ENCODE peak calls at places on chromosomes 11 and 22, in four cellular contexts. C, H, F and A are unnamed samples.

GRCh38 chr11:70669281-70669680 is 271.0 kb downstream of the CTTN start:
- DNase-seq in C (no peak), H (no peak), F (no peak), A (no peak)

GRCh38 chr11:65646288-65646734 is 8.4 kb downstream of the SIPA1 start:
- DNase-seq in F (no peak), H (no peak), C (no peak), A (no peak)

GRCh38 chr11:6315811-6316425 is 4.4 kb downstream of the CAVIN3 start:
- DNase-seq in F (peak; percentile 79), C (peak; percentile 69), H (no peak), A (peak; percentile 68)

GRCh38 chr22:19591568-19591967 is 67.4 kb upstream of the CLDN5 start:
- DNase-seq in H (no peak), F (no peak), C (peak; percentile 43), A (no peak)

GRCh38 chr11:59866397-59866796 is at the start of gene TCN1:
- DNase-seq in H (no peak), C (no peak), F (no peak), A (no peak)

GRCh38 chr11:112732031-112732430 is 229.2 kb upstream of the NCAM1 start:
- DNase-seq in H (no peak), F (no peak), C (no peak), A (no peak)

GRCh38 chr11:35082322-35083180 is 56.4 kb upstream of the CD44 start:
- DNase-seq in H (peak; percentile 83), C (peak; percentile 85), F (no peak), A (peak; percentile 56)

GRCh38 chr11:86050310-86050709 is 18.6 kb downstream of the PICALM start:
- DNase-seq in F (no peak), C (no peak), H (no peak), A (no peak)

GRCh38 chr22:37486224-37486845 is at the start of gene MFNG:
- DNase-seq in H (peak; percentile 26), F (peak; percentile 91), C (peak; percentile 87), A (peak; percentile 75)

GRCh38 chr22:23915230-23915754 is 21.1 kb downstream of the MIF start:
- DNase-seq in H (no peak), F (no peak), C (no peak), A (no peak)

GRCh38 chr11:27370374-27370773 is 7.4 kb upstream of the CCDC34 start:
- DNase-seq in C (peak; percentile 10), H (no peak), F (no peak), A (no peak)

GRCh38 chr11:2837096-2837601 is 48.4 kb downstream of the CDKN1C start:
- DNase-seq in F (peak; percentile 73), H (no peak), C (peak; percentile 85), A (peak; percentile 63)

GRCh38 chr11:123407124-123407995 is 22.7 kb upstream of the GRAMD1B start:
- DNase-seq in F (peak; percentile 57), H (no peak), C (peak; percentile 21), A (peak; percentile 78)

DNA sequence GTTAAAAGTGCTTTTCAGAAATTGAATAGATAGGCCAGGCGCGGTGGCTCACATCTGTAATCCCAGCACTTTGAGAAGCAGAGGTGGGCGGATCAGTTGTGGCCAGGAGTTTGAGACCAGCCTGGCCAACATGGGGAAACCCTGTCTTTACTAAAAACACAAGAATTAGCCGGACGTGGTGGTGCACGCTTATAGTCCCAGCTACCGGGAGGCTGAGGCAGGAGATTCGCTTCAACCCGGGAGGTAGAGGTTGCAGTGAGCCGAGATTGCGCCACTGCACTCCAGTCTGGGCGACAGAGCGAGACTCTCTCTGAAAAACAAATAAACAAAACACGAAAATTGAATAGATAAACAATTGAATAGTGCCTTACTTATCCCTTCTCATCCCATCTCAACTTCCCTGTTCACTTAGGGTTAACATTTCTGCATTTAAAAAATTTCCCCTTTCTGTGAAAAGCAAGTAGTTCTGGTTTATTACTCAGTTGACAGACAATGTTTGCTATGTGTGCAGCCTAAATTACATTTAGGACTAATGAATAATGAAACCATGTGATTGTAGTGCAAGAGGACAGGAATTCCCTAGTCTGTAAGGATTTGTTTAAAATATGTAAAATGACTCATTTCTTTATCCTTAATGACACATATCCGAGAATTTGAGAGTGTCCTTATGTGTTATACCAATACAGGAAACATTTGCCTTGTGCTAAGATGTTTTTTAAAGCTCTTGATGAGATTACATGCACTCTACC is 6.0 kb downstream of the RNF169 start:
- DNase-seq in F (no peak), H (peak; percentile 20), C (no peak), A (no peak)
- TF ChIP-seq USF1 in F (peak; percentile 52), H (no peak), C (no peak), A (no peak)

GRCh38 chr22:31082606-31083376 is 1.7 kb downstream of the SMTN start:
- DNase-seq in F (peak; percentile 58), C (peak; percentile 70), H (no peak), A (peak; percentile 72)

GRCh38 chr22:31085493-31085824 is 4.3 kb downstream of the SMTN start:
- DNase-seq in C (no peak), H (no peak), F (no peak), A (peak; percentile 39)

GRCh38 chr22:31084811-31085492 is 3.8 kb downstream of the SMTN start:
- DNase-seq in C (peak; percentile 80), H (peak; percentile 43), F (peak; percentile 96), A (peak; percentile 86)

GRCh38 chr22:31083377-31083768 is 2.3 kb downstream of the SMTN start:
- DNase-seq in H (no peak), C (no peak), F (peak; percentile 7), A (no peak)

DNA sequence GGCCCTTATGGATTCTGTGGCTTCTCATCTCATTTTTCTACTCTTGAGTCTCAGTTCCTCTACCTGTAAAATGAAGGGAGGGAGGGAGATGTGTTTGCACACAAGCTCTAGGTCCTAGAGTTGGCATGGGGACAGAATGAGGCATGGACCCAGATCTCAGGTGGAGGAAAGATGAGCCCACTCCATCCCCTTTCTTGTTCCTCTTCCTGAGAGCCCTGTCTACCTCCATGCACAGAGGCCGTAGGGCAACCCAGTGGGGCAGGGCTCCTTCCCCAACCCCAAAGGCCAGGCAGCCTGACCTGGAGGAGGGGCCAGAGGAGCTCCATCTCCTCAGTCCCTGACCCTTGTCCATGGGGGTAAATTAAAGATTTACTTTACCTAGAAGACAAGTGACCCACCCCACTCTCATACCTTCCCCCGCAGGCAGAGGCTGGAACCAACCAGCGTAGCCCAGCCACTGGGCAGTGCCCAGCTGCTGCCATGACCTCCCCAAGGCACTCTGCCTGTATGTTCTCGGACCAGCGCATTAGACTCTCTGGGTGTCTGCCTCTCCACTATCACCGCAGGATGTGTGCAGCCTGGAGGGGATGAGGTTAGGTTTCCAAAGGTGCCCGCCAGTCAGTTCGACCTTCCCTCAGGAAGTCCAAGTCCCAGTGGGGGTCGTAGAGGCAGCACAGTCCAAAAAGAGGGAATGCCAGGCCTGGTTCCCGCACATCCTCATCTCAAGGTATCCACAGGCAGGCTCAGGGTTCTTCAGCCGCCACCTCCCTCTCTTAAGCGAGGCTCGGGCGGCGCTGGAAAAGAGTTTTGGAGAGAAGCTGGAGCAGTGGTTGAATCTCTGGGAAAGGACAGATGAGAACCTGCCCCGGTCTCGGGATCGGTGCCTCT is 3.0 kb downstream of the SMTN start:
- DNase-seq in F (peak; percentile 60), C (no peak), H (no peak), A (no peak)
- TF ChIP-seq USF1 in F (no peak), C (no peak), H (no peak), A (no peak)

DNA sequence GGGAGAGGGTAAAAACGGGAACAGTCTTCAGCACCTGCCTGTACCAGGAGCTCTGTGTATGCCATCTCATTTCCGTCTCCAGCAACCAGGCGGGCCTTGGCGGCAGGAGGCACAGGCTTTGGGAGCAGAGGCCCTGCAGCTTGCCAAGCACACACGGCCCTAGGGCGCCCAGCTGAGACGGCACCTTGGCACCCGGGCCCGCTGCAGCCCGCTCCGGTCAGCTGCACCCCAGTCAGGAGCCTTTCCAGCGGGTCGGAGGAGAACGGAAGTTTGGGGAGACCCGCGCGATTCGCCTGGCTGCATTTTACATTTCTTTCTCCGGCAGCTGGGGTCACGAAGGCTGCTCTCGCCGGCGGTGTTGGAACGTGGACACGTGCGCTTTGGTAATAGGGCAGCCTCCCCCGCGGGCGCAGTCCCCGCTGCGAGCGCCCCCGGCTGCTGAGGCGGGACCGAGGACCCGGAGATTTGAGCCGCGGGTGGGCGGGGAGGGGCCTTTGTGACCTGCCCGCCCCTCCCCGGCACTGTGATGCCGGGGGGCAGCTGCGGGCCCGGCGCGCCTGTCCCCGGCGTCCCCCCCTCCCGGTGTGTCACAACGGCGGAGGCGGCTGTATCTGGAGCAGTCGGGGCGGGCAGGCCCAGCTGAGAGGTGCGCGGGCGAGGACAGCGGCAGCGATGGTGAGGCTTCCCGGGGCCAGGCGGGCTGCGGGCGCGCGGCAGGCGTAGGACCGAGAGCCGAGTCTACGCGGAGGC is at the start of gene TUBA8:
- DNase-seq in F (peak; percentile 87), H (no peak), C (no peak), A (peak; percentile 66)
- TF ChIP-seq USF1 in F (no peak), H (peak; percentile 26), C (no peak), A (no peak)

DNA sequence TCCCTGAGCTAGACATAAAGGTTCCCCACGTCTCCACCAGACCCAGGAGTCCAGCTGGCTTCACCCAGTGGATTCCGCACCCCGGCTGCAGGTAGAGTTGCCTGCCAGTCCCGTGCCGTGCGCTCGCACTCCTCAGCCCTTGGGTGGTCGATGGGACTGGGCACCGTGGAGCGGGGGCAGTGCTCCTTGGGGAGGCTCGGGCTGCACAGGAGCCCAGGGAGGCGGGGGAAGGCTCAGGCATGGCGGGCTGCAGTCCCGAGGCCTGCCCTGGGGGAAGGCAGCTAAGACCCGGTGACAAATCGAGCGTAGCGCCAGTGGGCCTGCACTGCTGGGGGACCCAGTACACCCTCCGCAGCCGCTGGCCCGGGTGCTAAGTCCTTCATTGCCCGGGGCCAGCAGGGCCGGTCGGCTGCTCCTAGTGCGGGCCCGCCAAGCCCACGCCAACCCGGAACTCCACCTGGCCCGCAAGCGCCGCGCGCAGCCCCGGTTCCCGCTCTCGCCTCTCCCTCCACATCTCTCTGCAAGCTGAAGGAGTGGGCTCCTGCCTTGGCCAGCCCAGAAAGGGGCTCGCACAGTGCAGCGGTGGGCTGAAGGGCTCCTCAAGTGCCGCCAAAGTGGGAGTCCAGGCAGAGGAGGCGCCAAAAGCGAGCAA is 9.5 kb upstream of the TREH start:
- DNase-seq in H (no peak), F (no peak), C (no peak), A (peak; percentile 16)
- TF ChIP-seq USF1 in H (no peak), F (no peak), C (no peak), A (no peak)

DNA sequence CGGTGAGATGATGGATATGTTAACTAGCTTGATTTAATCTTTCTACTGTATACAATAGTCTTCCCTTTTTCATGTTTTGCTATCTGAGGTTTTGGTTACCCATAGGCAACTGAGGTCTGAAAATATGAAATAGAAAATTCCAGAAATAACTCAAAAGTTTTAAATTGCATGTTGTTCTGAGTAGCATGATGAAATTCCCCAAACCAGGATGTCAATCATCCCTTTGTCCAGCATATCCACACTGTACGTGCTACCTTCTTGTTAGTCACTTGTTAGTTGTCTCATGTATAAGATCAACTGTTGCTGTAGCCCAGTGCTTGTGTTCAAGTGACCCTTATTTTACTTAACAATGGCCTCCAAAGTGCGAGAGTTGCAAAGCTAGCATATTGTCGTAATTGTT is 21.2 kb upstream of the OR10W1 start:
- DNase-seq in C (no peak), F (no peak), H (no peak), A (no peak)
- TF ChIP-seq USF1 in C (no peak), F (no peak), H (no peak), A (no peak)